ENCODE peak calls at places on chromosomes 5 and 9, in ten cellular contexts. O is sigmoid colon, D is upper lobe of left lung, T is HCT116, I is Panc1, W is HepG2, P is endothelial cell of umbilical vein, H is K562, F is stomach, N is transverse colon. K is an unnamed sample.
A peak's percentile ranks its signal among the peaks of the same experiment; 100 is the strongest.

GRCh38 chr5:179374506-179375235 is 29.4 kb upstream of the ADAMTS2 start:
- DNase-seq in O (peak; percentile 40), D (no peak), T (no peak), I (no peak), W (no peak), P (no peak), H (no peak), F (no peak), N (no peak), K (peak; percentile 58)

GRCh38 chr9:87771251-87772006 is 45.5 kb downstream of the CTSL start:
- DNase-seq in O (no peak), D (peak; percentile 67), T (no peak), I (no peak), W (no peak), P (no peak), H (no peak), F (no peak), N (no peak), K (no peak)

GRCh38 chr9:69963728-69964127 is 79.9 kb upstream of the MAMDC2 start:
- DNase-seq in O (no peak), D (no peak), T (no peak), I (no peak), W (no peak), P (no peak), H (no peak), F (no peak), N (no peak), K (no peak)

GRCh38 chr5:5542654-5543053 is 120.2 kb downstream of the ICE1 start:
- DNase-seq in O (no peak), D (no peak), T (no peak), I (no peak), W (no peak), P (no peak), H (no peak), F (no peak), N (no peak), K (no peak)

GRCh38 chr9:86795861-86796497 is 151.3 kb downstream of the GAS1 start:
- DNase-seq in O (peak; percentile 90), D (no peak), T (no peak), I (no peak), W (no peak), P (no peak), H (no peak), F (no peak), N (no peak), K (no peak)

GRCh38 chr5:111223790-111224560 is at the start of gene CAMK4:
- DNase-seq in O (peak; percentile 85), D (peak; percentile 91), T (peak; percentile 27), I (no peak), W (peak; percentile 2), P (peak; percentile 69), H (peak; percentile 68), F (peak; percentile 46), N (peak; percentile 60), K (peak; percentile 87)

GRCh38 chr5:145989428-145989827 is 53.0 kb downstream of the SH3RF2 start:
- DNase-seq in O (no peak), D (no peak), T (no peak), I (no peak), W (no peak), P (no peak), H (no peak), F (no peak), N (no peak), K (no peak)

GRCh38 chr5:181241393-181241975 is 2.2 kb downstream of the RACK1 start:
- DNase-seq in O (peak; percentile 50), D (no peak), T (no peak), I (peak; percentile 95), W (peak; percentile 90), P (peak; percentile 83), H (no peak), F (no peak), N (no peak), K (no peak)

GRCh38 chr9:136016882-136017812 is 56.0 kb upstream of the UBAC1 start:
- DNase-seq in O (peak; percentile 63), D (peak; percentile 82), T (no peak), I (no peak), W (no peak), P (no peak), H (no peak), F (peak; percentile 69), N (peak; percentile 3), K (peak; percentile 73)

GRCh38 chr9:3386753-3387152 is 139.0 kb downstream of the RFX3 start:
- DNase-seq in O (no peak), D (no peak), T (no peak), I (no peak), W (no peak), P (no peak), H (no peak), F (no peak), N (no peak), K (no peak)

GRCh38 chr9:3385871-3386270 is 139.9 kb downstream of the RFX3 start:
- DNase-seq in O (no peak), D (no peak), T (no peak), I (no peak), W (no peak), P (no peak), H (no peak), F (no peak), N (no peak), K (no peak)

GRCh38 chr9:3391414-3391813 is 134.4 kb downstream of the RFX3 start:
- DNase-seq in O (no peak), D (no peak), T (no peak), I (no peak), W (no peak), P (no peak), H (no peak), F (no peak), N (no peak), K (no peak)
- H3K27ac ChIP-seq in O (no peak overlapping the region), D (no peak overlapping the region), T (no peak overlapping the region), I (no peak overlapping the region), W (no peak overlapping the region), P (no peak overlapping the region), H (no peak overlapping the region), F (no peak overlapping the region), N (no peak overlapping the region), K (no peak overlapping the region)

DNA sequence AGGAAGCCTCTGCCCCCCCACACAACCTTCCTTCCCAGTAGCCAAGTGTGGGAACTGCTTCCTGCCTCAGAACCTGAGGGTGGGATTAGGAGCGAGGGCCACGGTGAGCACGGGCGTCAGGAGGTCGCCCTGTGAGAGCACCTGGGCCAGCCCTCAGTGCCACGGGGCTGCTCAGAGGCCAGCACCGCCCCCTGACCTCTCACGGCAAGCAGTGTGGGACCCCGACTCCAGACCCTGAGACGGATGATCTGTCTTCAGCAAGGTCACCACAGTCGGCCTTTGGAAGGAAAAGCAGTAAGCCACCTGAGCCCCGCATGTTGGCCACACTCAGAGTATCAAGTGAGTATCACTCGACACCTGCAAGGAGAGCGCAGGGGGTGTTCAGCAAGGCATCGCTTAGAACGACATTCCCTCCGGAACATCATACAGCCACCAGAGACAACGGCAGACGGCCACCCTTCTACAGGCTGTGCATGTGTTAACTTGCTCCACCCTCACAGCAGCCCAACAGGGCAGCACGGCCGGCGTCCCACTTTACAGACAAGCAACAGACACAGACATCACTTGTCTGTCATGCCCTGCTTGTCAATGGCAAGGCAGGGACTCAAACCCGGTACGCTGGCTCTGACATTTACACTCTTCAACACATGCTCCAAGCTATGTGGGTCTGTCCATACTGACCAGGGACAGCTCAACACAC is 50.2 kb downstream of the IPPK start:
- DNase-seq in O (peak; percentile 61), D (peak; percentile 54), T (no peak), I (no peak), W (no peak), P (no peak), H (no peak), F (peak; percentile 22), N (no peak), K (no peak)
- TF ChIP-seq POLR2AphosphoS5 in O (no peak), D (no peak), T (no peak), I (no peak), W (no peak), P (no peak), H (no peak), F (no peak), N (no peak), K (peak; percentile 32)

DNA sequence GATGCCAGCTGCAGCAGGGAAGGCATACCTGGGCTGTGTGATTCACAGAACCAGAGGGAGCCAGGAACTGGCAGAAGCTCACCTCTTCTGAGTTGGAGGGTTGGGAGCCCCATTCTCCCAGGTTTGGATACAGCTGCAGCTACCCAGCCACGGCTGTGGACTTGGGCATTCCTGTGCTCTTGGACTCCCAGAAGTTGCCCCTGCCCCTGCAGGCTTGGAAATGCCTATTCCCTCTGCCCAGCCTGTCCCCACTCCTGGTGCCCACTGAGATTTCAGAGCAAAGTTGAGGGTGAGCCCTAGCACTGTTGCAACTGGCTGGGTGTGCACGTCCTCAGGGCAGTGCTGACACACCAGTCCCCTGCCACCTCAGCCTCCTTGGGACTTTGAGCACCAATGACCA is 489.7 kb downstream of the SLCO4C1 start:
- DNase-seq in O (no peak), D (no peak), T (no peak), I (no peak), W (no peak), P (no peak), H (no peak), F (no peak), N (no peak), K (peak; percentile 58)
- H3K4me3 ChIP-seq in O (no peak overlapping the region), D (no peak overlapping the region), T (no peak overlapping the region), I (no peak overlapping the region), W (no peak overlapping the region), P (no peak overlapping the region), H (no peak overlapping the region), F (no peak overlapping the region), N (no peak overlapping the region), K (no peak overlapping the region)

GRCh38 chr5:59100875-59101274 is 518.0 kb downstream of the RAB3C start:
- DNase-seq in O (no peak), D (no peak), T (no peak), I (no peak), W (no peak), P (no peak), H (no peak), F (no peak), N (no peak), K (no peak)
- H3K27ac ChIP-seq in O (no peak overlapping the region), D (no peak overlapping the region), T (no peak overlapping the region), I (no peak overlapping the region), W (no peak overlapping the region), P (no peak overlapping the region), H (no peak overlapping the region), F (no peak overlapping the region), N (no peak overlapping the region), K (no peak overlapping the region)

GRCh38 chr9:113738506-113738897 is 137.6 kb upstream of the ZNF618 start:
- DNase-seq in O (no peak), D (no peak), T (no peak), I (no peak), W (no peak), P (no peak), H (no peak), F (no peak), N (no peak), K (no peak)
- TF ChIP-seq POLR2AphosphoS5 in O (no peak), D (no peak), T (no peak), I (no peak), W (no peak), P (no peak), H (no peak), F (no peak), N (no peak), K (no peak)

GRCh38 chr9:23824241-23825142 is 1.5 kb downstream of the ELAVL2 start:
- DNase-seq in O (no peak), D (peak; percentile 49), T (no peak), I (no peak), W (no peak), P (no peak), H (no peak), F (no peak), N (peak; percentile 20), K (no peak)
- H3K4me3 ChIP-seq in O (no peak overlapping the region), D (no peak overlapping the region), T (no peak overlapping the region), I (no peak overlapping the region), W (no peak overlapping the region), P (no peak overlapping the region), H (no peak overlapping the region), F (peak overlapping the region; percentile 40), N (no peak overlapping the region), K (peak overlapping the region; percentile 11)